ENCODE peak calls at places on chromosomes 13 and 19, in seven cellular contexts. One of them, this sample, is unnamed.

GRCh38 chr19:13781547-13781946 is 7.3 kb downstream of the C19orf53 start:
- DNase-seq in AG09309: peak; percentile 79
- DNase-seq in AG04450: no peak
- DNase-seq in IMR-90: peak; percentile 81
- DNase-seq in bronchial epithelial cell: peak; percentile 72
- DNase-seq in mesothelial cell of epicardium: no peak
- DNase-seq in HFF-Myc: peak; percentile 63
- DNase-seq in this sample: peak; percentile 64

GRCh38 chr13:40640202-40640601 is 26.2 kb downstream of the FOXO1 start:
- DNase-seq in AG09309: no peak
- DNase-seq in HFF-Myc: no peak
- DNase-seq in IMR-90: no peak
- DNase-seq in bronchial epithelial cell: no peak
- DNase-seq in mesothelial cell of epicardium: no peak
- DNase-seq in AG04450: no peak
- DNase-seq in this sample: no peak

GRCh38 chr13:25018729-25019115 is 77.2 kb upstream of the PABPC3 start:
- DNase-seq in IMR-90: no peak
- DNase-seq in mesothelial cell of epicardium: no peak
- DNase-seq in AG09309: no peak
- DNase-seq in bronchial epithelial cell: no peak
- DNase-seq in HFF-Myc: no peak
- DNase-seq in AG04450: no peak
- DNase-seq in this sample: peak; percentile 53

GRCh38 chr19:39432677-39433025 is 3.1 kb downstream of the RPS16 start:
- DNase-seq in HFF-Myc: no peak
- DNase-seq in IMR-90: no peak
- DNase-seq in AG04450: no peak
- DNase-seq in AG09309: no peak
- DNase-seq in mesothelial cell of epicardium: no peak
- DNase-seq in bronchial epithelial cell: no peak
- DNase-seq in this sample: no peak

GRCh38 chr19:11355160-11356073 is at the start of gene PLPPR2:
- DNase-seq in HFF-Myc: no peak
- DNase-seq in mesothelial cell of epicardium: peak; percentile 89
- DNase-seq in AG09309: peak; percentile 34
- DNase-seq in IMR-90: peak; percentile 81
- DNase-seq in AG04450: peak; percentile 46
- DNase-seq in bronchial epithelial cell: peak; percentile 71
- DNase-seq in this sample: peak; percentile 92

GRCh38 chr19:39701291-39701690 is 3.0 kb upstream of the LGALS14 start:
- DNase-seq in HFF-Myc: no peak
- DNase-seq in AG04450: no peak
- DNase-seq in bronchial epithelial cell: no peak
- DNase-seq in AG09309: no peak
- DNase-seq in IMR-90: no peak
- DNase-seq in mesothelial cell of epicardium: no peak
- DNase-seq in this sample: no peak

GRCh38 chr13:101454767-101455166 is 2.3 kb downstream of the ITGBL1 start:
- DNase-seq in HFF-Myc: no peak
- DNase-seq in IMR-90: peak; percentile 33
- DNase-seq in AG04450: no peak
- DNase-seq in mesothelial cell of epicardium: no peak
- DNase-seq in AG09309: no peak
- DNase-seq in bronchial epithelial cell: peak; percentile 76
- DNase-seq in this sample: no peak

GRCh38 chr13:94825507-94825906 is 113.2 kb upstream of the SOX21 start:
- DNase-seq in IMR-90: no peak
- DNase-seq in AG04450: no peak
- DNase-seq in AG09309: no peak
- DNase-seq in mesothelial cell of epicardium: peak; percentile 44
- DNase-seq in HFF-Myc: peak; percentile 4
- DNase-seq in bronchial epithelial cell: no peak
- DNase-seq in this sample: no peak

GRCh38 chr13:48194392-48194754 is 38.6 kb upstream of the ITM2B start:
- DNase-seq in bronchial epithelial cell: peak; percentile 46
- DNase-seq in AG04450: no peak
- DNase-seq in IMR-90: no peak
- DNase-seq in HFF-Myc: no peak
- DNase-seq in AG09309: no peak
- DNase-seq in mesothelial cell of epicardium: no peak
- DNase-seq in this sample: no peak

GRCh38 chr19:16376649-16377048 is 52.0 kb downstream of the KLF2 start:
- DNase-seq in AG09309: no peak
- DNase-seq in AG04450: no peak
- DNase-seq in bronchial epithelial cell: no peak
- DNase-seq in mesothelial cell of epicardium: no peak
- DNase-seq in HFF-Myc: no peak
- DNase-seq in IMR-90: no peak
- DNase-seq in this sample: no peak

GRCh38 chr13:90792335-90792734 is 555.2 kb upstream of the MIR17HG start:
- DNase-seq in mesothelial cell of epicardium: no peak
- DNase-seq in HFF-Myc: no peak
- DNase-seq in bronchial epithelial cell: peak; percentile 55
- DNase-seq in AG09309: no peak
- DNase-seq in AG04450: no peak
- DNase-seq in IMR-90: no peak
- DNase-seq in this sample: no peak

GRCh38 chr13:66577358-66577757 is 652.8 kb downstream of the PCDH9 start:
- DNase-seq in HFF-Myc: no peak
- DNase-seq in mesothelial cell of epicardium: no peak
- DNase-seq in bronchial epithelial cell: no peak
- DNase-seq in AG09309: no peak
- DNase-seq in AG04450: no peak
- DNase-seq in IMR-90: no peak
- DNase-seq in this sample: no peak

GRCh38 chr19:50329146-50329925 is at the start of gene KCNC3:
- DNase-seq in HFF-Myc: peak; percentile 52
- DNase-seq in AG04450: peak; percentile 59
- DNase-seq in mesothelial cell of epicardium: peak; percentile 99
- DNase-seq in IMR-90: peak; percentile 83
- DNase-seq in bronchial epithelial cell: peak; percentile 67
- DNase-seq in AG09309: peak; percentile 48
- DNase-seq in this sample: peak; percentile 100

GRCh38 chr19:43639507-43640423 is at the start of gene CADM4:
- DNase-seq in bronchial epithelial cell: no peak
- DNase-seq in IMR-90: no peak
- DNase-seq in mesothelial cell of epicardium: peak; percentile 49
- DNase-seq in HFF-Myc: no peak
- DNase-seq in AG04450: no peak
- DNase-seq in AG09309: no peak
- DNase-seq in this sample: peak; percentile 43

GRCh38 chr19:2308114-2308556 is at the start of gene LINGO3:
- DNase-seq in AG09309: no peak
- DNase-seq in mesothelial cell of epicardium: no peak
- DNase-seq in IMR-90: no peak
- DNase-seq in bronchial epithelial cell: no peak
- DNase-seq in AG04450: no peak
- DNase-seq in HFF-Myc: no peak
- DNase-seq in this sample: no peak

GRCh38 chr13:75415720-75416119 is 66.2 kb downstream of the TBC1D4 start:
- DNase-seq in AG04450: peak; percentile 26
- DNase-seq in IMR-90: peak; percentile 89
- DNase-seq in AG09309: peak; percentile 83
- DNase-seq in mesothelial cell of epicardium: no peak
- DNase-seq in bronchial epithelial cell: peak; percentile 80
- DNase-seq in HFF-Myc: peak; percentile 22
- DNase-seq in this sample: no peak

GRCh38 chr13:82011355-82011754 is 1670.4 kb upstream of the SPRY2 start:
- DNase-seq in bronchial epithelial cell: no peak
- DNase-seq in IMR-90: no peak
- DNase-seq in mesothelial cell of epicardium: no peak
- DNase-seq in HFF-Myc: no peak
- DNase-seq in AG04450: no peak
- DNase-seq in AG09309: no peak
- DNase-seq in this sample: no peak

GRCh38 chr13:99956473-99957349 is 14.9 kb downstream of the ZIC5 start:
- DNase-seq in HFF-Myc: no peak
- DNase-seq in mesothelial cell of epicardium: no peak
- DNase-seq in AG09309: no peak
- DNase-seq in AG04450: no peak
- DNase-seq in bronchial epithelial cell: no peak
- DNase-seq in IMR-90: no peak
- DNase-seq in this sample: no peak

GRCh38 chr19:3178377-3178972 is at the start of gene S1PR4:
- DNase-seq in bronchial epithelial cell: no peak
- DNase-seq in IMR-90: no peak
- DNase-seq in AG09309: no peak
- DNase-seq in mesothelial cell of epicardium: no peak
- DNase-seq in HFF-Myc: no peak
- DNase-seq in AG04450: no peak
- DNase-seq in this sample: peak; percentile 80

GRCh38 chr13:75310005-75310580 is 171.9 kb downstream of the TBC1D4 start:
- DNase-seq in AG09309: no peak
- DNase-seq in HFF-Myc: no peak
- DNase-seq in AG04450: no peak
- DNase-seq in IMR-90: no peak
- DNase-seq in mesothelial cell of epicardium: no peak
- DNase-seq in bronchial epithelial cell: no peak
- DNase-seq in this sample: no peak

GRCh38 chr13:19957320-19958118 is 1.0 kb upstream of the ZMYM2 start:
- DNase-seq in AG09309: peak; percentile 21
- DNase-seq in HFF-Myc: peak; percentile 52
- DNase-seq in mesothelial cell of epicardium: peak; percentile 82
- DNase-seq in bronchial epithelial cell: peak; percentile 66
- DNase-seq in IMR-90: peak; percentile 18
- DNase-seq in AG04450: peak; percentile 8
- DNase-seq in this sample: peak; percentile 81

GRCh38 chr13:73832203-73832602 is 302.0 kb downstream of the KLF12 start:
- DNase-seq in IMR-90: no peak
- DNase-seq in AG04450: no peak
- DNase-seq in AG09309: no peak
- DNase-seq in bronchial epithelial cell: peak; percentile 5
- DNase-seq in mesothelial cell of epicardium: no peak
- DNase-seq in HFF-Myc: no peak
- DNase-seq in this sample: no peak

GRCh38 chr19:45641274-45642105 is 2.3 kb upstream of the EML2 start:
- DNase-seq in bronchial epithelial cell: peak; percentile 96
- DNase-seq in HFF-Myc: peak; percentile 86
- DNase-seq in mesothelial cell of epicardium: peak; percentile 79
- DNase-seq in AG09309: no peak
- DNase-seq in AG04450: no peak
- DNase-seq in IMR-90: peak; percentile 41
- DNase-seq in this sample: peak; percentile 91

GRCh38 chr13:72221276-72221962 is 354.4 kb upstream of the DACH1 start:
- DNase-seq in AG04450: no peak
- DNase-seq in AG09309: no peak
- DNase-seq in bronchial epithelial cell: peak; percentile 42
- DNase-seq in HFF-Myc: no peak
- DNase-seq in mesothelial cell of epicardium: peak; percentile 37
- DNase-seq in IMR-90: no peak
- DNase-seq in this sample: peak; percentile 54

GRCh38 chr19:49475995-49476880 is 2.2 kb downstream of the FLT3LG start:
- DNase-seq in AG04450: no peak
- DNase-seq in bronchial epithelial cell: no peak
- DNase-seq in IMR-90: no peak
- DNase-seq in AG09309: no peak
- DNase-seq in mesothelial cell of epicardium: peak; percentile 73
- DNase-seq in HFF-Myc: no peak
- DNase-seq in this sample: peak; percentile 66

GRCh38 chr19:3154957-3155736 is 19.3 kb downstream of the GNA15 start:
- DNase-seq in HFF-Myc: peak; percentile 98
- DNase-seq in IMR-90: peak; percentile 99
- DNase-seq in mesothelial cell of epicardium: no peak
- DNase-seq in bronchial epithelial cell: peak; percentile 100
- DNase-seq in AG04450: peak; percentile 93
- DNase-seq in AG09309: peak; percentile 98
- DNase-seq in this sample: peak; percentile 83

GRCh38 chr19:35644987-35645679 is 3.0 kb upstream of the COX6B1 start:
- DNase-seq in bronchial epithelial cell: peak; percentile 42
- DNase-seq in HFF-Myc: no peak
- DNase-seq in AG09309: no peak
- DNase-seq in AG04450: no peak
- DNase-seq in mesothelial cell of epicardium: peak; percentile 82
- DNase-seq in IMR-90: peak; percentile 16
- DNase-seq in this sample: peak; percentile 90

GRCh38 chr19:32676186-32676894 is 692 bp downstream of the RGS9BP start:
- DNase-seq in HFF-Myc: no peak
- DNase-seq in bronchial epithelial cell: no peak
- DNase-seq in AG09309: no peak
- DNase-seq in AG04450: no peak
- DNase-seq in mesothelial cell of epicardium: peak; percentile 44
- DNase-seq in IMR-90: no peak
- DNase-seq in this sample: peak; percentile 65

GRCh38 chr19:15238639-15239155 is 6.4 kb upstream of the EPHX3 start:
- DNase-seq in bronchial epithelial cell: no peak
- DNase-seq in AG09309: no peak
- DNase-seq in mesothelial cell of epicardium: no peak
- DNase-seq in HFF-Myc: no peak
- DNase-seq in AG04450: no peak
- DNase-seq in IMR-90: no peak
- DNase-seq in this sample: no peak

GRCh38 chr19:31174948-31175347 is 174.3 kb downstream of the TSHZ3 start:
- DNase-seq in bronchial epithelial cell: no peak
- DNase-seq in HFF-Myc: no peak
- DNase-seq in AG04450: no peak
- DNase-seq in IMR-90: no peak
- DNase-seq in mesothelial cell of epicardium: no peak
- DNase-seq in AG09309: no peak
- DNase-seq in this sample: no peak
- TF ChIP-seq CTCF in bronchial epithelial cell: no peak
- TF ChIP-seq CTCF in HFF-Myc: no peak
- TF ChIP-seq CTCF in AG04450: no peak
- TF ChIP-seq CTCF in IMR-90: no peak
- TF ChIP-seq CTCF in mesothelial cell of epicardium: no peak
- TF ChIP-seq CTCF in AG09309: no peak
- TF ChIP-seq CTCF in this sample: no peak

GRCh38 chr13:59776924-59777690 is 386.6 kb downstream of the DIAPH3 start:
- DNase-seq in bronchial epithelial cell: peak; percentile 92
- DNase-seq in IMR-90: peak; percentile 90
- DNase-seq in AG09309: peak; percentile 41
- DNase-seq in AG04450: peak; percentile 30
- DNase-seq in mesothelial cell of epicardium: no peak
- DNase-seq in HFF-Myc: no peak
- DNase-seq in this sample: no peak
- TF ChIP-seq CTCF in bronchial epithelial cell: no peak
- TF ChIP-seq CTCF in IMR-90: no peak
- TF ChIP-seq CTCF in AG09309: no peak
- TF ChIP-seq CTCF in AG04450: no peak
- TF ChIP-seq CTCF in mesothelial cell of epicardium: no peak
- TF ChIP-seq CTCF in HFF-Myc: no peak
- TF ChIP-seq CTCF in this sample: no peak

GRCh38 chr19:51607920-51608562 is 22.2 kb downstream of the SIGLEC5 start:
- DNase-seq in AG04450: peak; percentile 38
- DNase-seq in mesothelial cell of epicardium: peak; percentile 61
- DNase-seq in IMR-90: peak; percentile 70
- DNase-seq in bronchial epithelial cell: peak; percentile 49
- DNase-seq in HFF-Myc: peak; percentile 41
- DNase-seq in AG09309: peak; percentile 25
- DNase-seq in this sample: peak; percentile 86
- TF ChIP-seq CTCF in AG04450: peak; percentile 84
- TF ChIP-seq CTCF in mesothelial cell of epicardium: peak; percentile 27
- TF ChIP-seq CTCF in IMR-90: peak; percentile 76
- TF ChIP-seq CTCF in bronchial epithelial cell: peak; percentile 79
- TF ChIP-seq CTCF in HFF-Myc: peak; percentile 88
- TF ChIP-seq CTCF in AG09309: peak; percentile 88
- TF ChIP-seq CTCF in this sample: peak; percentile 13

DNA sequence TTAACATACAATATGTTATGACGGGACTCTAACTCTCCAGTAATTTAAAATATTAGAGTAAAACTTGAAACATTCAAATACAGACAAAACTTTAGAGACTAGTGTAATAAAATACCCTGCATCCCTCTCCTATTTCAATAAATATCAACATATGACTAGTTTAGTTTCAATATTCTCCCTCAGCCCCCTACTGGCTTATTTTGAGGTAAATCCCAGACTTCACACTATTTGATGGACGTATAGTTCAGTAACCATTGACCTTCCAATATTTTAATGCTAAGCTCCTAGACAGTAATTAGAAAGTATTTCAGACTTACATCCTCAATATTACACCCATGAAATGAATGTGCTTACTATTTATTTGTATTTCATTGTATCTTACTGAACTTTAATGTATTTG is 180.7 kb upstream of the STARD13 start:
- DNase-seq in mesothelial cell of epicardium: no peak
- DNase-seq in bronchial epithelial cell: no peak
- DNase-seq in IMR-90: no peak
- DNase-seq in HFF-Myc: no peak
- DNase-seq in AG09309: no peak
- DNase-seq in AG04450: no peak
- DNase-seq in this sample: no peak
- TF ChIP-seq CTCF in mesothelial cell of epicardium: no peak
- TF ChIP-seq CTCF in bronchial epithelial cell: no peak
- TF ChIP-seq CTCF in IMR-90: no peak
- TF ChIP-seq CTCF in HFF-Myc: no peak
- TF ChIP-seq CTCF in AG09309: no peak
- TF ChIP-seq CTCF in AG04450: peak; percentile 27
- TF ChIP-seq CTCF in this sample: no peak

This sample was measured in mucosa of descending colon.